ENCODE peak calls at places on chromosomes 7 and 10, in nine cellular contexts. L is GM12891, S is tibial nerve, D is heart left ventricle, X is lower leg skin, T is right lobe of liver, I is K562, A is transverse colon, N is GM12892. V is an unnamed sample.

GRCh38 chr7:120412139-120412538 is 139.2 kb downstream of the KCND2 start:
- DNase-seq in I (no peak), L (no peak), S (no peak), X (no peak), A (no peak), T (no peak), N (no peak), D (no peak), V (no peak)

GRCh38 chr10:49153971-49154370 is 20.1 kb upstream of the FAM170B start:
- DNase-seq in D (no peak), L (no peak), N (no peak), I (no peak), T (no peak), X (no peak), S (no peak), A (no peak), V (no peak)

GRCh38 chr10:99484626-99485581 is 47.8 kb upstream of the NKX2-3 start:
- DNase-seq in N (no peak), D (no peak), A (no peak), T (no peak), L (no peak), X (no peak), I (peak; percentile 29), S (no peak), V (no peak)

GRCh38 chr7:5351508-5352265 is 68.9 kb downstream of the SLC29A4 start:
- DNase-seq in S (no peak), T (no peak), A (no peak), N (no peak), D (no peak), X (no peak), I (no peak), L (no peak), V (no peak)

GRCh38 chr7:28919510-28919909 is 38.6 kb downstream of the TRIL start:
- DNase-seq in X (no peak), N (no peak), T (no peak), S (peak; percentile 26), L (no peak), D (no peak), A (no peak), I (no peak), V (no peak)

GRCh38 chr7:44486693-44487092 is 3.8 kb downstream of the NUDCD3 start:
- DNase-seq in D (no peak), N (no peak), A (no peak), T (no peak), I (no peak), X (no peak), L (no peak), S (no peak), V (peak; percentile 32)

GRCh38 chr10:114577133-114577532 is 80.9 kb downstream of the ABLIM1 start:
- DNase-seq in I (no peak), L (no peak), T (no peak), N (no peak), X (peak; percentile 63), A (no peak), D (no peak), S (peak; percentile 50), V (peak; percentile 14)

GRCh38 chr10:14524692-14525091 is 194.0 kb upstream of the FRMD4A start:
- DNase-seq in A (no peak), N (no peak), S (no peak), I (no peak), T (no peak), L (no peak), D (no peak), X (no peak), V (no peak)

GRCh38 chr10:8050561-8051108 is 3.9 kb upstream of the GATA3 start:
- DNase-seq in A (no peak), N (no peak), T (peak; percentile 88), S (no peak), D (no peak), I (no peak), X (no peak), L (no peak), V (peak; percentile 27)

GRCh38 chr10:72315054-72315453 is 39.7 kb downstream of the DNAJB12 start:
- DNase-seq in A (no peak), X (no peak), S (no peak), D (peak; percentile 60), T (peak; percentile 51), L (no peak), I (no peak), N (peak; percentile 3), V (no peak)

GRCh38 chr10:72316748-72317435 is 37.8 kb downstream of the DNAJB12 start:
- DNase-seq in S (no peak), I (peak; percentile 77), T (peak; percentile 91), A (peak; percentile 84), D (peak; percentile 88), X (no peak), N (peak; percentile 14), L (no peak), V (peak; percentile 91)

GRCh38 chr10:72316386-72316700 is 38.4 kb downstream of the DNAJB12 start:
- DNase-seq in S (no peak), X (no peak), D (peak; percentile 40), A (no peak), T (no peak), N (no peak), I (no peak), L (no peak), V (no peak)

GRCh38 chr10:72314263-72314662 is 40.5 kb downstream of the DNAJB12 start:
- DNase-seq in I (no peak), A (no peak), L (no peak), D (no peak), X (no peak), S (no peak), N (no peak), T (no peak), V (no peak)

GRCh38 chr10:72315611-72316385 is 38.9 kb downstream of the DNAJB12 start:
- DNase-seq in X (no peak), N (no peak), A (peak; percentile 69), D (peak; percentile 60), I (no peak), S (peak; percentile 62), L (no peak), T (no peak), V (peak; percentile 64)
- TF ChIP-seq POLR2A in X (no peak), N (no peak), A (peak; percentile 36), D (peak; percentile 15), I (no peak), S (no peak), L (no peak), T (peak; percentile 75), V (no peak)

GRCh38 chr7:67301667-67302066 is 305.0 kb downstream of the TYW1 start:
- DNase-seq in L (no peak), X (no peak), D (no peak), I (no peak), A (no peak), S (no peak), N (no peak), T (no peak), V (no peak)

GRCh38 chr7:67302113-67303039 is 305.7 kb downstream of the TYW1 start:
- DNase-seq in S (peak; percentile 100), L (peak; percentile 90), X (peak; percentile 99), A (peak; percentile 99), D (peak; percentile 98), T (peak; percentile 98), N (peak; percentile 94), I (peak; percentile 99), V (peak; percentile 99)
- TF ChIP-seq POLR2A in S (peak; percentile 73), L (peak; percentile 92), X (no peak), A (peak; percentile 88), D (peak; percentile 74), T (peak; percentile 84), N (peak; percentile 94), I (peak; percentile 99), V (peak; percentile 88)

GRCh38 chr7:21167942-21168341 is 259.9 kb upstream of the SP4 start:
- DNase-seq in N (no peak), A (no peak), S (no peak), D (no peak), X (no peak), T (no peak), I (no peak), L (no peak), V (no peak)

GRCh38 chr7:21175714-21176113 is 252.2 kb upstream of the SP4 start:
- DNase-seq in S (no peak), X (no peak), I (no peak), A (no peak), T (no peak), L (no peak), N (no peak), D (no peak), V (no peak)

DNA sequence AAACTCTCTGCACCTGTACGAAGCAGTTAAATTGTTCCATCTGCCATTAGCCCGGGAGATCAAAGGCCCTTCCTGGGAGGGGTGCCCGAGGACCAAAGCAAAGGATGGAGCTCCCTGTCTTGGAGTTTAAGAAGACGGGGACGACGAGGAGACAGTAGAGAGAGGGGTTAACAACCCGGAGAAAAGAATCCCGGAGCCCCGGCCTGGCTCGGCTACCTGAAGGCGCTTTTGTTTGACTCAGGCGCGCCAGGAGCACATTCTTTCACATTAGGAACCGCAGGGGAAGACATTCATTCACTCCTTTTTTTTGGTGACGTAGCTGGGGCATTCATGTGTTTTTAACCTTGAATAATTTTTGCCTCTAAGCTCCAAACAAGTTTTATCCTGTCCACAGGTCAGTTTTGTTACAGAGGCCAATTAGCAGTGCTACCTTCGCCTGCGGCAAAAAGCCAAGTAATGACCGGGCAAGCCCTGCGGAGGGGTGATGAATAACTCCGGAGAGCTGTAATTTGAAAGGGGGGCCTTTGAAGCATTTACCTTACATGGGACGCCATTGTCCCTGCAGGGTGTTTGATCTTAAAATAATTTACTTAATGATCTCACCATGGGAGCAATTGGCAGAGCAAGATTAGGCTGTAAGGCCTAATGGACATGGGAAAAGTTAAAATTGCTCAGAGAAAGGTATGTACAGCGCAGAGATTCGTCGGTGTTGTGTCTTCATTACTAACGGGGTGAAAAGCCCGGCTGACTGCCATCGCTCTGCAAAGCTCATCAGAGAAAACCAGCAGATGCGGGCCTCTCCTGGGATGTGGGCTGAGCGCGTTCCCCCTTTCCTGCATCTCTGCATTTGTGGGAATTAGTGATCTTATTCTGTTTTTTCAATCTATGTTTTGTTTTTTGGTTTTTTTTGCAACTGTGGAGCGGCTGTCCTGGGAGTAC is 257.9 kb upstream of the SP4 start:
- DNase-seq in N (no peak), L (no peak), A (no peak), X (no peak), D (no peak), T (no peak), I (no peak), S (no peak), V (no peak)
- TF ChIP-seq POLR2A in N (no peak), L (no peak), A (no peak), X (no peak), D (no peak), T (no peak), I (no peak), S (no peak), V (no peak)

GRCh38 chr7:151087247-151088018 is 1.2 kb downstream of the AGAP3 start:
- DNase-seq in N (no peak), I (peak; percentile 79), X (no peak), T (peak; percentile 85), S (peak; percentile 26), L (no peak), D (peak; percentile 82), A (peak; percentile 74), V (peak; percentile 72)
- TF ChIP-seq POLR2A in N (no peak), I (peak; percentile 48), X (no peak), T (peak; percentile 89), S (no peak), L (no peak), D (no peak), A (no peak), V (no peak)

V was measured in erythroblast.